ENCODE peak calls at places on chromosomes 6 and 20, in five cellular contexts. One of them, this sample, is unnamed.

GRCh38 chr6:80540700-80541099 is 434.2 kb downstream of the BCKDHB start:
- DNase-seq in GM12878: no peak
- DNase-seq in H1: no peak
- DNase-seq in HepG2: no peak
- DNase-seq in K562: no peak
- DNase-seq in this sample: no peak

GRCh38 chr20:50528129-50528528 is 17.9 kb downstream of the PTPN1 start:
- DNase-seq in HepG2: no peak
- DNase-seq in K562: no peak
- DNase-seq in GM12878: no peak
- DNase-seq in H1: no peak
- DNase-seq in this sample: no peak

GRCh38 chr6:54624779-54625178 is 221.8 kb upstream of the FAM83B start:
- DNase-seq in H1: no peak
- DNase-seq in GM12878: no peak
- DNase-seq in K562: no peak
- DNase-seq in HepG2: no peak
- DNase-seq in this sample: no peak

GRCh38 chr6:159654483-159655098 is 38.5 kb downstream of the SOD2 start:
- DNase-seq in GM12878: peak; percentile 12
- DNase-seq in HepG2: peak; percentile 65
- DNase-seq in H1: no peak
- DNase-seq in K562: peak; percentile 36
- DNase-seq in this sample: no peak

GRCh38 chr6:157221049-157221816 is 102.1 kb downstream of the TMEM242 start:
- DNase-seq in H1: peak; percentile 80
- DNase-seq in HepG2: peak; percentile 69
- DNase-seq in GM12878: peak; percentile 19
- DNase-seq in K562: peak; percentile 95
- DNase-seq in this sample: peak; percentile 87

GRCh38 chr6:133891814-133892443 is 3.0 kb downstream of the TCF21 start:
- DNase-seq in GM12878: no peak
- DNase-seq in HepG2: no peak
- DNase-seq in H1: no peak
- DNase-seq in K562: no peak
- DNase-seq in this sample: no peak

GRCh38 chr6:147888374-147888773 is 379.9 kb downstream of the SAMD5 start:
- DNase-seq in K562: no peak
- DNase-seq in HepG2: no peak
- DNase-seq in H1: no peak
- DNase-seq in GM12878: no peak
- DNase-seq in this sample: no peak

GRCh38 chr6:2875840-2876207 is 27.3 kb downstream of the SERPINB9 start:
- DNase-seq in H1: no peak
- DNase-seq in K562: no peak
- DNase-seq in HepG2: no peak
- DNase-seq in GM12878: no peak
- DNase-seq in this sample: peak; percentile 43

GRCh38 chr6:22470454-22471368 is 98.7 kb upstream of the HDGFL1 start:
- DNase-seq in H1: no peak
- DNase-seq in GM12878: peak; percentile 9
- DNase-seq in HepG2: no peak
- DNase-seq in K562: no peak
- DNase-seq in this sample: no peak

GRCh38 chr6:28522594-28523557 is 2.8 kb upstream of the GPX5 start:
- DNase-seq in GM12878: no peak
- DNase-seq in K562: peak; percentile 49
- DNase-seq in HepG2: no peak
- DNase-seq in H1: no peak
- DNase-seq in this sample: peak; percentile 28

GRCh38 chr6:31243508-31243907 is 28.4 kb downstream of the HLA-C start:
- DNase-seq in K562: no peak
- DNase-seq in HepG2: no peak
- DNase-seq in H1: no peak
- DNase-seq in GM12878: no peak
- DNase-seq in this sample: no peak
- TF ChIP-seq USF2 in K562: no peak
- TF ChIP-seq USF2 in HepG2: no peak
- TF ChIP-seq USF2 in H1: no peak
- TF ChIP-seq USF2 in GM12878: no peak
- TF ChIP-seq USF2 in this sample: no peak

DNA sequence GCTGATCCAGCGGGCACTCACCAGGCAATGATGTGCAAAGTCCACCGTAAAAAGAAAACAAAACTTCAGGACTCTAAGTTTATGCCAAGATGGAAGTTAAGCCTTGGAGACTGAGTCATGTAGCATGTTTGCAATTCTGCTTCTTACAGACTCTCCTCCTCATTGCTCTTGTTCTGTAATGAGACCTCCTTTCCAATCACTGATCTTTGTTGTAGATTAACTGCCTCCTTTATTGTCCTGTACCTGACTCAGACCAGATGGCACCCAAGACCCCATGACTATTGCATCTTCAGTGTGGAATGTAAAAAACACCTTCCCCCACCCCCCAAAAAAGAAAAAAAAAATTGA is 11.2 kb downstream of the NEU1 start:
- DNase-seq in HepG2: no peak
- DNase-seq in K562: no peak
- DNase-seq in GM12878: no peak
- DNase-seq in H1: no peak
- DNase-seq in this sample: no peak
- TF ChIP-seq CREB1 in HepG2: no peak
- TF ChIP-seq CREB1 in K562: no peak
- TF ChIP-seq CREB1 in GM12878: no peak
- TF ChIP-seq CREB1 in H1: no peak
- TF ChIP-seq CREB1 in this sample: no peak

DNA sequence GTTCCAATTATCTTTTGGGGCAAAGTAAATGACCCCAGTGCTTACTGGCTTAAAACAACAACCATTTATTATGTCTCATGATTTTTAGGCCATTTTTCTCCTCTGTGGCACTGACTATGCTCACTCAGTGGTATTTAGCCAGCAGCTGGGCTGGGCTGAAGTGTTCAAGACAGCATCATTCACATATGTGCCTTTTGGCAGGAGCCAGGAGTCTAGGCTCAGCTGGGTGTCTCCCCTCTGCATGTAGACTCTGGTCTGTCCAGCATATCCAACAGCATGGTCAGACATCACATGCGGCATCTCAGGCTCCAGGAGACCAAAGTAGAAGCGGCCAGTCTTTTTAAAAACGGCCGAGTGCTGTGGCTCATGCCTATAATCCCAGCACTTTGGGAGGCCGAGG is 120.3 kb upstream of the TOP1 start:
- DNase-seq in GM12878: no peak
- DNase-seq in K562: no peak
- DNase-seq in H1: no peak
- DNase-seq in HepG2: no peak
- DNase-seq in this sample: no peak
- TF ChIP-seq USF2 in GM12878: no peak
- TF ChIP-seq USF2 in K562: no peak
- TF ChIP-seq USF2 in H1: no peak
- TF ChIP-seq USF2 in HepG2: no peak
- TF ChIP-seq USF2 in this sample: no peak

GRCh38 chr20:34693414-34693813 is 10.7 kb upstream of the TP53INP2 start:
- DNase-seq in K562: no peak
- DNase-seq in H1: no peak
- DNase-seq in GM12878: no peak
- DNase-seq in HepG2: no peak
- DNase-seq in this sample: no peak
- TF ChIP-seq CREB1 in K562: no peak
- TF ChIP-seq CREB1 in H1: no peak
- TF ChIP-seq CREB1 in GM12878: no peak
- TF ChIP-seq CREB1 in HepG2: no peak
- TF ChIP-seq CREB1 in this sample: no peak

DNA sequence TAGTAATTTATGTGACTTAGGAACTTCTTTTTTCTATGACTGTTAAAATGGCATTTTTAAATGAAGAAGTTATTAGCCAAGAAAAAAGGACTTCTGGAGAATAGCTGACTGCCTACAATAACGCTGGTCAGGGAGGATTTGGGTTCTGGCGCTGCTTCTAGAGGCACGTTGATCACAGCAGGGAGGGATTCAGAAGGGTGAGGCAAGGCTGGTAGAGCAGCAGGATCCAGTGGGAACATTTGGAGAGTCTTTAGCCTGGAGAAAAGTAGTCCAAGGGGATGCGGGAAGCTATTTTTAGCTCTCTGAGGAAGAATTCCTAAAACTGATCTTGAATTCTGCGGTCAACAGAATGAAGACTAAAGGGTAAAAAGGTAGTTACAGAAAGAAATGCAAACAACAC is 203.7 kb downstream of the PLCB1 start:
- DNase-seq in GM12878: no peak
- DNase-seq in H1: no peak
- DNase-seq in HepG2: no peak
- DNase-seq in K562: no peak
- DNase-seq in this sample: no peak
- TF ChIP-seq USF2 in GM12878: no peak
- TF ChIP-seq USF2 in H1: no peak
- TF ChIP-seq USF2 in HepG2: no peak
- TF ChIP-seq USF2 in K562: no peak
- TF ChIP-seq USF2 in this sample: no peak

GRCh38 chr6:161444464-161444863 is 170.6 kb upstream of the AGPAT4 start:
- DNase-seq in HepG2: no peak
- DNase-seq in H1: peak; percentile 54
- DNase-seq in K562: peak; percentile 28
- DNase-seq in GM12878: no peak
- DNase-seq in this sample: peak; percentile 30
- TF ChIP-seq CREB1 in HepG2: no peak
- TF ChIP-seq CREB1 in H1: no peak
- TF ChIP-seq CREB1 in K562: no peak
- TF ChIP-seq CREB1 in GM12878: no peak
- TF ChIP-seq CREB1 in this sample: no peak

GRCh38 chr20:34604980-34605788 is 46.7 kb downstream of the MAP1LC3A start:
- DNase-seq in K562: no peak
- DNase-seq in H1: no peak
- DNase-seq in GM12878: no peak
- DNase-seq in HepG2: no peak
- DNase-seq in this sample: no peak
- TF ChIP-seq USF2 in K562: no peak
- TF ChIP-seq USF2 in H1: no peak
- TF ChIP-seq USF2 in GM12878: no peak
- TF ChIP-seq USF2 in HepG2: no peak
- TF ChIP-seq USF2 in this sample: no peak

DNA sequence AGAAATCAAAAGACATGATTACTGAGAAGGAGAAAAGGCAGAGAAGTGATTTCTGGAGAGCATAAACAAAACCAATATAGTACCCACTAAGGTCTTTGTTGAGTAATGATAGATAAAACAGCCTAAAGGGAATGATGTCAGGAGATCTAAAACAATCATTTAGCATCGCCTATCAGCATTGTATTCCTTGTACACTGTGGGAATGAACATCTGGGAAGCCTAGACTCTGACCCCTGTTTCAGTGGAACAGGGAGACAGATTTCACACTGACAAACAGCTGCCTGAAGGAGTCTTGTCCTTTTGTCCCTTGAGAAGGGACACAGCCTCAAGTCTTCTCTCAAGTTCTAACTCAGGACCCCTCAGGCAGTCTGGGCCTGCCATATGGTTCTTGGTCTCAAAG is 1.7 kb downstream of the ASIP start:
- DNase-seq in K562: no peak
- DNase-seq in HepG2: no peak
- DNase-seq in GM12878: no peak
- DNase-seq in H1: no peak
- DNase-seq in this sample: no peak
- TF ChIP-seq CREB1 in K562: no peak
- TF ChIP-seq CREB1 in HepG2: no peak
- TF ChIP-seq CREB1 in GM12878: no peak
- TF ChIP-seq CREB1 in H1: no peak
- TF ChIP-seq CREB1 in this sample: no peak

DNA sequence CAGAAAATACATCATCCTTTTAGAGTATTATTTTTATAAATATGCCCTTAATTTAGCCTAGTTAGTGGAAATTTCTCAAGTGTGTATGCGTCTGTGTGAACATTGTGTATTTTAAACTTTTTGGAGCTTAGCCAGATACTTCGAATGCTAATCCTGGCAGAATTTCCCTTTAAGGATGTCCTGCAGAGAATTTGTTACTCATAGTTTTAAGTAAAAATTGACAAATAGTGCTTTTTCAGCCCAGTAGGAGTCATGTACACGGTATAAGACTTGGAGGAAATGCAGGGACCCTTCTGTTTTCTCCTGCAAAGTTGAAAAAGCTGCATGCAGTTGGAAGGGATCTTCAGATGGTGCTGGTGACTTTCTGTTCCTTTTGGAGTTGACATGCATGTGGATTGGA is at the start of gene FHL5:
- DNase-seq in K562: no peak
- DNase-seq in H1: no peak
- DNase-seq in HepG2: no peak
- DNase-seq in GM12878: no peak
- DNase-seq in this sample: no peak
- TF ChIP-seq USF2 in K562: no peak
- TF ChIP-seq USF2 in H1: no peak
- TF ChIP-seq USF2 in HepG2: no peak
- TF ChIP-seq USF2 in GM12878: no peak
- TF ChIP-seq USF2 in this sample: no peak

This sample was measured in WTC11.